ENCODE peak calls at places on chromosome 15, in ten cellular contexts. Y is activated T-cell treated with anti-CD3 and anti-CD28 coated beads for 48 hours; N is left cardiac atrium; J is NCI-H1436 treated with DMSO at 0.1 percent for 48 hours; F is NCI-H1417; U is heart right ventricle; W is T-helper 17 cell; G is effector memory CD8-positive, alpha-beta T cell; M is lower leg skin; H is NCI-H460. E is an unnamed sample.

GRCh38 chr15:76139368-76140068 is 79.7 kb downstream of the TMEM266 start:
- DNase-seq in Y (peak; percentile 64), N (peak; percentile 77), J (no peak), F (peak; percentile 58), U (no peak), W (peak; percentile 66), G (peak; percentile 74), M (peak; percentile 64), H (peak; percentile 63), E (peak; percentile 66)

GRCh38 chr15:51093865-51094605 is 671 bp downstream of the TNFAIP8L3 start:
- DNase-seq in Y (no peak), N (peak; percentile 55), J (no peak), F (no peak), U (peak; percentile 39), W (no peak), G (no peak), M (no peak), H (no peak), E (peak; percentile 41)

GRCh38 chr15:100602822-100603393 is 519 bp downstream of the ASB7 start:
- DNase-seq in Y (peak; percentile 39), N (no peak), J (no peak), F (peak; percentile 52), U (no peak), W (no peak), G (no peak), M (no peak), H (no peak), E (no peak)

GRCh38 chr15:86916671-86917450 is 837.2 kb downstream of the AGBL1 start:
- DNase-seq in Y (no peak), N (peak; percentile 34), J (no peak), F (no peak), U (peak; percentile 60), W (no peak), G (no peak), M (no peak), H (no peak), E (peak; percentile 46)

GRCh38 chr15:63931556-63931955 is 97.8 kb upstream of the HERC1 start:
- DNase-seq in Y (no peak), N (no peak), J (no peak), F (no peak), U (no peak), W (no peak), G (no peak), M (no peak), H (no peak), E (no peak)

GRCh38 chr15:48466825-48467224 is 135.6 kb downstream of the DUT start:
- DNase-seq in Y (no peak), N (no peak), J (no peak), F (no peak), U (no peak), W (no peak), G (no peak), M (no peak), H (no peak), E (no peak)

GRCh38 chr15:92051726-92052125 is 198.2 kb downstream of the SLCO3A1 start:
- DNase-seq in Y (no peak), N (no peak), J (no peak), F (no peak), U (no peak), W (no peak), G (no peak), M (no peak), H (no peak), E (no peak)

GRCh38 chr15:96220657-96221056 is 109.8 kb upstream of the NR2F2 start:
- DNase-seq in Y (no peak), N (no peak), J (no peak), F (no peak), U (no peak), W (no peak), G (no peak), M (no peak), H (no peak), E (no peak)

GRCh38 chr15:62985768-62986167 is 56.8 kb upstream of the TPM1 start:
- DNase-seq in Y (no peak), N (no peak), J (no peak), F (no peak), U (no peak), W (no peak), G (no peak), M (no peak), H (no peak), E (no peak)

GRCh38 chr15:45131510-45131909 is 1.7 kb downstream of the DUOX1 start:
- DNase-seq in Y (no peak), N (no peak), J (no peak), F (no peak), U (no peak), W (no peak), G (no peak), M (no peak), H (no peak), E (peak; percentile 67)

E was measured in upper lobe of left lung.